ENCODE peak calls at places on chromosomes 5 and 9, in five cellular contexts. One of them, this sample, is unnamed.

GRCh38 chr5:174311531-174312269 is 266.2 kb downstream of the NSG2 start:
- DNase-seq in K562: peak
- DNase-seq in GM12878: no peak
- DNase-seq in A549: peak
- DNase-seq in H1: no peak
- DNase-seq in this sample: peak

GRCh38 chr9:109652971-109653370 is 127.0 kb upstream of the PALM2AKAP2 start:
- DNase-seq in K562: no peak
- DNase-seq in A549: peak
- DNase-seq in H1: no peak
- DNase-seq in GM12878: no peak
- DNase-seq in this sample: peak

GRCh38 chr5:40871177-40871576 is 30.0 kb downstream of the CARD6 start:
- DNase-seq in A549: no peak
- DNase-seq in H1: no peak
- DNase-seq in K562: no peak
- DNase-seq in GM12878: no peak
- DNase-seq in this sample: no peak

GRCh38 chr5:128376577-128376976 is 161.5 kb downstream of the FBN2 start:
- DNase-seq in H1: no peak
- DNase-seq in GM12878: no peak
- DNase-seq in A549: no peak
- DNase-seq in K562: no peak
- DNase-seq in this sample: no peak

GRCh38 chr9:4259489-4259888 is 40.4 kb downstream of the GLIS3 start:
- DNase-seq in A549: no peak
- DNase-seq in K562: no peak
- DNase-seq in GM12878: no peak
- DNase-seq in H1: no peak
- DNase-seq in this sample: no peak

GRCh38 chr5:31476607-31477200 is 55.2 kb downstream of the DROSHA start:
- DNase-seq in GM12878: no peak
- DNase-seq in A549: no peak
- DNase-seq in K562: no peak
- DNase-seq in H1: no peak
- DNase-seq in this sample: no peak

GRCh38 chr9:87685871-87686519 is 39.9 kb upstream of the CTSL start:
- DNase-seq in K562: peak
- DNase-seq in A549: no peak
- DNase-seq in GM12878: no peak
- DNase-seq in H1: no peak
- DNase-seq in this sample: no peak

GRCh38 chr5:143511736-143512135 is 108.2 kb upstream of the NR3C1 start:
- DNase-seq in GM12878: no peak
- DNase-seq in K562: no peak
- DNase-seq in H1: no peak
- DNase-seq in A549: no peak
- DNase-seq in this sample: no peak

GRCh38 chr5:133664422-133664821 is 52.1 kb upstream of the FSTL4 start:
- DNase-seq in H1: no peak
- DNase-seq in K562: no peak
- DNase-seq in A549: peak
- DNase-seq in GM12878: no peak
- DNase-seq in this sample: no peak

GRCh38 chr9:3468407-3469205 is 57.2 kb downstream of the RFX3 start:
- DNase-seq in H1: no peak
- DNase-seq in K562: no peak
- DNase-seq in GM12878: no peak
- DNase-seq in A549: no peak
- DNase-seq in this sample: no peak

GRCh38 chr5:68012429-68012828 is 203.1 kb upstream of the PIK3R1 start:
- DNase-seq in H1: no peak
- DNase-seq in K562: no peak
- DNase-seq in A549: no peak
- DNase-seq in GM12878: no peak
- DNase-seq in this sample: no peak

GRCh38 chr9:121744687-121745395 is 93.4 kb downstream of the DAB2IP start:
- DNase-seq in H1: no peak
- DNase-seq in K562: no peak
- DNase-seq in A549: no peak
- DNase-seq in GM12878: no peak
- DNase-seq in this sample: peak

GRCh38 chr5:150489358-150490295 is 18.3 kb upstream of the NDST1 start:
- DNase-seq in K562: no peak
- DNase-seq in GM12878: peak
- DNase-seq in A549: no peak
- DNase-seq in H1: no peak
- DNase-seq in this sample: no peak

GRCh38 chr5:84872768-84873167 is 488.1 kb upstream of the EDIL3 start:
- DNase-seq in H1: no peak
- DNase-seq in A549: no peak
- DNase-seq in K562: no peak
- DNase-seq in GM12878: no peak
- DNase-seq in this sample: no peak

GRCh38 chr5:173677125-173677672 is 60.7 kb upstream of the BOD1 start:
- DNase-seq in GM12878: no peak
- DNase-seq in K562: no peak
- DNase-seq in A549: no peak
- DNase-seq in H1: no peak
- DNase-seq in this sample: no peak

GRCh38 chr9:76453785-76454184 is 5.2 kb upstream of the GCNT1 start:
- DNase-seq in H1: no peak
- DNase-seq in K562: no peak
- DNase-seq in GM12878: no peak
- DNase-seq in A549: no peak
- DNase-seq in this sample: no peak

GRCh38 chr5:57499262-57500050 is 16.8 kb upstream of the ACTBL2 start:
- DNase-seq in H1: peak
- DNase-seq in GM12878: peak
- DNase-seq in A549: peak
- DNase-seq in K562: peak
- DNase-seq in this sample: peak

GRCh38 chr9:112180387-112180881 is 5.3 kb upstream of the SUSD1 start:
- DNase-seq in H1: no peak
- DNase-seq in A549: no peak
- DNase-seq in GM12878: no peak
- DNase-seq in K562: peak
- DNase-seq in this sample: peak

GRCh38 chr5:11324521-11325289 is 563.7 kb upstream of the DAP start:
- DNase-seq in A549: no peak
- DNase-seq in K562: no peak
- DNase-seq in GM12878: no peak
- DNase-seq in H1: no peak
- DNase-seq in this sample: no peak

GRCh38 chr5:166961028-166961427 is 1330.4 kb upstream of the WWC1 start:
- DNase-seq in H1: no peak
- DNase-seq in K562: peak
- DNase-seq in A549: no peak
- DNase-seq in GM12878: no peak
- DNase-seq in this sample: no peak

GRCh38 chr5:32848681-32849080 is 137.6 kb downstream of the NPR3 start:
- DNase-seq in A549: no peak
- DNase-seq in H1: no peak
- DNase-seq in K562: no peak
- DNase-seq in GM12878: no peak
- DNase-seq in this sample: no peak

GRCh38 chr5:59416441-59416840 is 477.1 kb downstream of the PDE4D start:
- DNase-seq in K562: no peak
- DNase-seq in GM12878: no peak
- DNase-seq in H1: no peak
- DNase-seq in A549: peak
- DNase-seq in this sample: peak

GRCh38 chr5:57199866-57200265 is 26.0 kb downstream of the GPBP1 start:
- DNase-seq in H1: no peak
- DNase-seq in A549: no peak
- DNase-seq in K562: no peak
- DNase-seq in GM12878: no peak
- DNase-seq in this sample: no peak

GRCh38 chr9:128385493-128386205 is 14.5 kb downstream of the URM1 start:
- DNase-seq in K562: no peak
- DNase-seq in H1: no peak
- DNase-seq in A549: no peak
- DNase-seq in GM12878: no peak
- DNase-seq in this sample: no peak

GRCh38 chr9:127520941-127521918 is 69.9 kb downstream of the LRSAM1 start:
- DNase-seq in H1: no peak
- DNase-seq in GM12878: no peak
- DNase-seq in A549: no peak
- DNase-seq in K562: no peak
- DNase-seq in this sample: no peak

GRCh38 chr5:4994994-4995393 is 145.1 kb upstream of the ADAMTS16 start:
- DNase-seq in K562: no peak
- DNase-seq in A549: no peak
- DNase-seq in GM12878: no peak
- DNase-seq in H1: no peak
- DNase-seq in this sample: no peak

GRCh38 chr5:145834554-145834916 is 607 bp downstream of the PRELID2 start:
- DNase-seq in H1: no peak
- DNase-seq in GM12878: no peak
- DNase-seq in A549: no peak
- DNase-seq in K562: no peak
- DNase-seq in this sample: no peak
- TF ChIP-seq KDM1A in H1: peak
- TF ChIP-seq KDM1A in GM12878: no peak
- TF ChIP-seq KDM1A in A549: peak
- TF ChIP-seq KDM1A in K562: peak
- TF ChIP-seq KDM1A in this sample: peak

DNA sequence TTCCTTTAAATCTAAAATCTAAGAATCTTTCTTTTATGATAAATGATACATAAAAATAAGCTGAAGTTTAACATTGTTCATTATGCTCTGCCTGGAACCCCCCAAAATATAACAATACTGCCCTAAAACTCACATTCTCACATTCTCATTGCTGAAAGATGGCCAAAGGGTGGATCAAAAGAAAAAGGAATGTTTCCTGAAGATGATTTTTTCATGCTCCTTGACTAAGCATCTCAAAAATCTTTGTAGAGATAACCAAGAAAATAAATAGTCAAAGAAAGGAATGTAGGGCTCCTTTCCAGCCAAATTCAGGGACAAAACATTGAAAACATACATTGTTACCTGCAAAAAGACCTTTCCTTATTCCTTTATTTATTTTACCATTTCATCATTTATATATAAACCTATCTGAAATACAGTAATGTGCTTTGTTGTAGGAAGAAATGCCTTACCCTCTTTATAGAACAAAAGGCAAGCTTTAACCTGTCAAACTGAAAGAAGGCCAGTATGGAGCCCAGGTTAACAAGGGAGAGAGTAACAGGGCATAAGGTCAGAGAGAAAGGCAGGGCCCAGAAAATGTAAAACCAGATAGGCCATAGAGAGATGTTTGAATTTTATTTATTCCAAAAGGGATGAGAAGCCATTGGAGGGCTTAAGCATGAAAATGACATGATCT is 37.1 kb upstream of the CDK5RAP2 start:
- DNase-seq in K562: no peak
- DNase-seq in A549: no peak
- DNase-seq in H1: no peak
- DNase-seq in GM12878: no peak
- DNase-seq in this sample: no peak
- TF ChIP-seq KDM1A in K562: no peak
- TF ChIP-seq KDM1A in A549: no peak
- TF ChIP-seq KDM1A in H1: no peak
- TF ChIP-seq KDM1A in GM12878: no peak
- TF ChIP-seq KDM1A in this sample: no peak

DNA sequence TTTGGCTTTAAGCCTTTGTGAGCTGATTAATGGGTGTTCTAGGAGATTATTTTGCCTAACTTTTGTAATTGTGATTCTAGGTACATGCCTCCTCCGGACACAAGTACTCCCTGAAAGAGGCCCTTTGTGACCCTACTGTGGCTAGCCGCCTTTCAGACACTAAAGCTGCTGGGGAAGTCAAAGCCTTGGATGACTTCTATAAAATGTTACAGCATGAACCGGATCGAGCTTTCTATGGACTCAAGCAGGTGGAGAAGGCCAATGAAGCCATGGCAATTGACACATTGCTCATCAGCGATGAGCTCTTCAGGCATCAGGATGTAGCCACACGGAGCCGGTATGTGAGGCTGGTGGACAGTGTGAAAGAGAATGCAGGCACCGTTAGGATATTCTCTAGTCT is 13.6 kb downstream of the ITGA1 start:
- DNase-seq in A549: no peak
- DNase-seq in H1: no peak
- DNase-seq in GM12878: no peak
- DNase-seq in K562: no peak
- DNase-seq in this sample: no peak
- TF ChIP-seq KDM1A in A549: no peak
- TF ChIP-seq KDM1A in H1: no peak
- TF ChIP-seq KDM1A in GM12878: no peak
- TF ChIP-seq KDM1A in K562: no peak
- TF ChIP-seq KDM1A in this sample: no peak

GRCh38 chr5:177499842-177500241 is 2.4 kb upstream of the PDLIM7 start:
- DNase-seq in K562: no peak
- DNase-seq in H1: no peak
- DNase-seq in A549: no peak
- DNase-seq in GM12878: no peak
- DNase-seq in this sample: no peak

GRCh38 chr5:177497297-177498012 is at the start of gene PDLIM7:
- DNase-seq in H1: peak
- DNase-seq in A549: peak
- DNase-seq in GM12878: peak
- DNase-seq in K562: peak
- DNase-seq in this sample: peak

GRCh38 chr5:177497011-177497296 is 450 bp downstream of the PDLIM7 start:
- DNase-seq in GM12878: no peak
- DNase-seq in H1: no peak
- DNase-seq in A549: no peak
- DNase-seq in K562: peak
- DNase-seq in this sample: no peak

GRCh38 chr5:177496111-177497010 is 1.0 kb downstream of the PDLIM7 start:
- DNase-seq in H1: no peak
- DNase-seq in A549: peak
- DNase-seq in K562: peak
- DNase-seq in GM12878: no peak
- DNase-seq in this sample: peak

DNA sequence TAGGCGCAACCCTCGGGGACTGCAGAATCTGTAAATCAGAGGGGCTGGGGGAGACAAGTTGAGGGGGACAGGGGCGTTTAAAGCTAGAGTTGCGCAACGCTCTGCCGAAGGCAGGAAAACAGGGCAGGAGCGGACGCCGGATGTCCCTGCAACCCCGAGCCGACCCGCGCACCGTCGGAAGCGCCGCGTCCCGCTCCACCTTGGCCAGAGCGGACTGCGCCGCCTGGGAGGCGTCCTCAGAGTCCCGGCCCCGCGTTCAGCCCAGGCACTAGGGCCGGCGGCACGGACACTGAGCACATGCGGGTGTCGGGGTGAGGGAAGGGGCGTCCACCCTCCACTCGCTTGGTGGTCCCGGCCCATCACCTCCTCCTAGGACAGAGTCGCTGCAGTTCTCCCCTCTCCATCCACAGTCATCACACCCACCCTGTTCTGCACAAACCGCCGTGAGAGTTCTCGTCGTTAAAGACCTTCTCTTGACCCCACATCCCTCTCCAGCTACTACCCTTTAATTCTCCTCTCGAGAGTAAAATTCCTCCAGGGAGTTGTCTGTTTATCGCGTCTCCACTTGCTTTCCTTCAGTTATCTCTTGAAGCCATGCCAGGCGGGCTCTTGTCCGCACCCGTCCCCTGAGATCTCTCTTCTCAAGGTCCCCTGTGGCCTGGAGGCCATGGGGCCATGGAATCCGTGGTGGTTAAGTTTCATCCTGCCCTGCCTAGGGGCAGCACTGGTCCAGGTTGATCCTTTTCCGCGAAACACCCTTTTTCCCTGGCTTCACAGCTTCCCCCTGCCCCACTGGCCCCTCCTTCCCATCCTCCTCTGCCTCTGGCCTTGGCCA is 826 bp upstream of the PDLIM7 start:
- DNase-seq in GM12878: no peak
- DNase-seq in H1: no peak
- DNase-seq in K562: peak
- DNase-seq in A549: no peak
- DNase-seq in this sample: peak
- TF ChIP-seq KDM1A in GM12878: no peak
- TF ChIP-seq KDM1A in H1: no peak
- TF ChIP-seq KDM1A in K562: peak
- TF ChIP-seq KDM1A in A549: peak
- TF ChIP-seq KDM1A in this sample: no peak

This sample was measured in HepG2.